ENCODE peak calls at places on chromosomes 13 and 19, in six cellular contexts. One of them, this sample, is unnamed.

GRCh38 chr13:73272831-73273230 is 214.0 kb downstream of the KLF5 start:
- DNase-seq in HCT116: no peak
- DNase-seq in tibial artery: no peak
- DNase-seq in breast epithelium: no peak
- DNase-seq in fibroblast of lung: no peak
- DNase-seq in iPS DF 6.9: no peak
- DNase-seq in this sample: no peak

GRCh38 chr13:64877176-64877575 is 2353.0 kb downstream of the PCDH9 start:
- DNase-seq in HCT116: no peak
- DNase-seq in tibial artery: no peak
- DNase-seq in breast epithelium: no peak
- DNase-seq in fibroblast of lung: no peak
- DNase-seq in iPS DF 6.9: no peak
- DNase-seq in this sample: peak

GRCh38 chr19:36915992-36916830 is at the start of the genes ZNF568 and ZNF829:
- DNase-seq in HCT116: no peak
- DNase-seq in tibial artery: peak
- DNase-seq in breast epithelium: peak
- DNase-seq in fibroblast of lung: peak
- DNase-seq in iPS DF 6.9: peak
- DNase-seq in this sample: peak

GRCh38 chr19:15025237-15025636 is 24.0 kb upstream of the CASP14 start:
- DNase-seq in HCT116: no peak
- DNase-seq in tibial artery: no peak
- DNase-seq in breast epithelium: no peak
- DNase-seq in fibroblast of lung: no peak
- DNase-seq in iPS DF 6.9: no peak
- DNase-seq in this sample: no peak

GRCh38 chr19:45973564-45974338 is at the start of gene NOVA2:
- DNase-seq in HCT116: peak
- DNase-seq in tibial artery: peak
- DNase-seq in breast epithelium: no peak
- DNase-seq in fibroblast of lung: peak
- DNase-seq in iPS DF 6.9: peak
- DNase-seq in this sample: no peak

GRCh38 chr19:6811906-6812305 is 39.4 kb downstream of the VAV1 start:
- DNase-seq in HCT116: peak
- DNase-seq in tibial artery: no peak
- DNase-seq in breast epithelium: no peak
- DNase-seq in fibroblast of lung: peak
- DNase-seq in iPS DF 6.9: no peak
- DNase-seq in this sample: no peak

GRCh38 chr13:48567521-48568331 is 34.8 kb upstream of the RCBTB2 start:
- DNase-seq in HCT116: no peak
- DNase-seq in tibial artery: no peak
- DNase-seq in breast epithelium: no peak
- DNase-seq in fibroblast of lung: peak
- DNase-seq in iPS DF 6.9: no peak
- DNase-seq in this sample: no peak

GRCh38 chr13:32320528-32320927 is 5.2 kb downstream of the BRCA2 start:
- DNase-seq in HCT116: no peak
- DNase-seq in tibial artery: no peak
- DNase-seq in breast epithelium: no peak
- DNase-seq in fibroblast of lung: no peak
- DNase-seq in iPS DF 6.9: no peak
- DNase-seq in this sample: no peak

GRCh38 chr13:85772379-85772778 is 26.8 kb downstream of the SLITRK6 start:
- DNase-seq in HCT116: no peak
- DNase-seq in tibial artery: no peak
- DNase-seq in breast epithelium: no peak
- DNase-seq in fibroblast of lung: peak
- DNase-seq in iPS DF 6.9: no peak
- DNase-seq in this sample: no peak

GRCh38 chr19:3509566-3509989 is 3.5 kb downstream of the FZR1 start:
- DNase-seq in HCT116: no peak
- DNase-seq in tibial artery: no peak
- DNase-seq in breast epithelium: no peak
- DNase-seq in fibroblast of lung: no peak
- DNase-seq in iPS DF 6.9: no peak
- DNase-seq in this sample: no peak

GRCh38 chr19:55526216-55527196 is 10.4 kb downstream of the SBK2 start:
- DNase-seq in HCT116: no peak
- DNase-seq in tibial artery: no peak
- DNase-seq in breast epithelium: peak
- DNase-seq in fibroblast of lung: peak
- DNase-seq in iPS DF 6.9: no peak
- DNase-seq in this sample: no peak

GRCh38 chr19:17309962-17310461 is 649 bp downstream of the DDA1 start:
- DNase-seq in HCT116: no peak
- DNase-seq in tibial artery: no peak
- DNase-seq in breast epithelium: no peak
- DNase-seq in fibroblast of lung: no peak
- DNase-seq in iPS DF 6.9: no peak
- DNase-seq in this sample: no peak

GRCh38 chr13:112764864-112765561 is 75.2 kb downstream of the ATP11A start:
- DNase-seq in HCT116: no peak
- DNase-seq in tibial artery: no peak
- DNase-seq in breast epithelium: no peak
- DNase-seq in fibroblast of lung: no peak
- DNase-seq in iPS DF 6.9: no peak
- DNase-seq in this sample: no peak

GRCh38 chr19:38676023-38676877 is 28.8 kb downstream of the ACTN4 start:
- DNase-seq in HCT116: no peak
- DNase-seq in tibial artery: no peak
- DNase-seq in breast epithelium: no peak
- DNase-seq in fibroblast of lung: peak
- DNase-seq in iPS DF 6.9: no peak
- DNase-seq in this sample: no peak

GRCh38 chr13:106098778-106099177 is 436.7 kb downstream of the EFNB2 start:
- DNase-seq in HCT116: no peak
- DNase-seq in tibial artery: no peak
- DNase-seq in breast epithelium: no peak
- DNase-seq in fibroblast of lung: no peak
- DNase-seq in iPS DF 6.9: no peak
- DNase-seq in this sample: no peak

GRCh38 chr19:42601811-42602443 is 7.2 kb upstream of the CEACAM8 start:
- DNase-seq in HCT116: no peak
- DNase-seq in tibial artery: no peak
- DNase-seq in breast epithelium: no peak
- DNase-seq in fibroblast of lung: peak
- DNase-seq in iPS DF 6.9: no peak
- DNase-seq in this sample: no peak

GRCh38 chr19:21604351-21604926 is 99.0 kb downstream of the ZNF429 start:
- DNase-seq in HCT116: no peak
- DNase-seq in tibial artery: no peak
- DNase-seq in breast epithelium: no peak
- DNase-seq in fibroblast of lung: peak
- DNase-seq in iPS DF 6.9: no peak
- DNase-seq in this sample: no peak

GRCh38 chr19:8321067-8321759 is at the start of the genes NDUFA7 and RPS28:
- DNase-seq in HCT116: peak
- DNase-seq in tibial artery: peak
- DNase-seq in breast epithelium: peak
- DNase-seq in fibroblast of lung: peak
- DNase-seq in iPS DF 6.9: peak
- DNase-seq in this sample: peak

GRCh38 chr19:40740747-40741146 is 9.5 kb downstream of the ACTMAP start:
- DNase-seq in HCT116: no peak
- DNase-seq in tibial artery: peak
- DNase-seq in breast epithelium: no peak
- DNase-seq in fibroblast of lung: peak
- DNase-seq in iPS DF 6.9: no peak
- DNase-seq in this sample: no peak

GRCh38 chr13:50310734-50311133 is 295.5 kb downstream of the KCNRG start:
- DNase-seq in HCT116: no peak
- DNase-seq in tibial artery: no peak
- DNase-seq in breast epithelium: no peak
- DNase-seq in fibroblast of lung: no peak
- DNase-seq in iPS DF 6.9: no peak
- DNase-seq in this sample: no peak

GRCh38 chr19:55113570-55114039 is 3.8 kb downstream of the PPP1R12C start:
- DNase-seq in HCT116: no peak
- DNase-seq in tibial artery: peak
- DNase-seq in breast epithelium: peak
- DNase-seq in fibroblast of lung: peak
- DNase-seq in iPS DF 6.9: no peak
- DNase-seq in this sample: peak

GRCh38 chr13:78382946-78383542 is 220.3 kb downstream of the POU4F1 start:
- DNase-seq in HCT116: no peak
- DNase-seq in tibial artery: no peak
- DNase-seq in breast epithelium: no peak
- DNase-seq in fibroblast of lung: peak
- DNase-seq in iPS DF 6.9: no peak
- DNase-seq in this sample: no peak

GRCh38 chr19:16078311-16078758 is 2.0 kb downstream of the TPM4 start:
- DNase-seq in HCT116: no peak
- DNase-seq in tibial artery: peak
- DNase-seq in breast epithelium: peak
- DNase-seq in fibroblast of lung: no peak
- DNase-seq in iPS DF 6.9: no peak
- DNase-seq in this sample: no peak

GRCh38 chr19:16358456-16358855 is 33.8 kb downstream of the KLF2 start:
- DNase-seq in HCT116: no peak
- DNase-seq in tibial artery: no peak
- DNase-seq in breast epithelium: no peak
- DNase-seq in fibroblast of lung: no peak
- DNase-seq in iPS DF 6.9: no peak
- DNase-seq in this sample: no peak

GRCh38 chr13:43431279-43431678 is 355.5 kb downstream of the ENOX1 start:
- DNase-seq in HCT116: no peak
- DNase-seq in tibial artery: no peak
- DNase-seq in breast epithelium: no peak
- DNase-seq in fibroblast of lung: peak
- DNase-seq in iPS DF 6.9: no peak
- DNase-seq in this sample: no peak

GRCh38 chr13:43425234-43425633 is 361.5 kb downstream of the ENOX1 start:
- DNase-seq in HCT116: no peak
- DNase-seq in tibial artery: no peak
- DNase-seq in breast epithelium: no peak
- DNase-seq in fibroblast of lung: no peak
- DNase-seq in iPS DF 6.9: peak
- DNase-seq in this sample: no peak

GRCh38 chr13:43426355-43426754 is 360.4 kb downstream of the ENOX1 start:
- DNase-seq in HCT116: no peak
- DNase-seq in tibial artery: no peak
- DNase-seq in breast epithelium: no peak
- DNase-seq in fibroblast of lung: peak
- DNase-seq in iPS DF 6.9: no peak
- DNase-seq in this sample: no peak

GRCh38 chr13:43432948-43433347 is 353.8 kb downstream of the ENOX1 start:
- DNase-seq in HCT116: no peak
- DNase-seq in tibial artery: no peak
- DNase-seq in breast epithelium: no peak
- DNase-seq in fibroblast of lung: peak
- DNase-seq in iPS DF 6.9: no peak
- DNase-seq in this sample: no peak

GRCh38 chr13:43428545-43429287 is 358.1 kb downstream of the ENOX1 start:
- DNase-seq in HCT116: no peak
- DNase-seq in tibial artery: no peak
- DNase-seq in breast epithelium: no peak
- DNase-seq in fibroblast of lung: no peak
- DNase-seq in iPS DF 6.9: no peak
- DNase-seq in this sample: no peak
- H3K27ac ChIP-seq in HCT116: no peak
- H3K27ac ChIP-seq in tibial artery: no peak
- H3K27ac ChIP-seq in breast epithelium: no peak
- H3K27ac ChIP-seq in fibroblast of lung: no peak
- H3K27ac ChIP-seq in iPS DF 6.9: no peak
- H3K27ac ChIP-seq in this sample: no peak

GRCh38 chr19:1668339-1669123 is 16.1 kb upstream of the TCF3 start:
- DNase-seq in HCT116: no peak
- DNase-seq in tibial artery: no peak
- DNase-seq in breast epithelium: no peak
- DNase-seq in fibroblast of lung: peak
- DNase-seq in iPS DF 6.9: no peak
- DNase-seq in this sample: no peak

GRCh38 chr19:1665565-1666047 is 13.2 kb upstream of the TCF3 start:
- DNase-seq in HCT116: no peak
- DNase-seq in tibial artery: no peak
- DNase-seq in breast epithelium: no peak
- DNase-seq in fibroblast of lung: no peak
- DNase-seq in iPS DF 6.9: no peak
- DNase-seq in this sample: no peak

GRCh38 chr19:1663854-1664253 is 11.4 kb upstream of the TCF3 start:
- DNase-seq in HCT116: no peak
- DNase-seq in tibial artery: no peak
- DNase-seq in breast epithelium: no peak
- DNase-seq in fibroblast of lung: no peak
- DNase-seq in iPS DF 6.9: no peak
- DNase-seq in this sample: no peak

GRCh38 chr19:1671716-1672037 is 19.3 kb upstream of the TCF3 start:
- DNase-seq in HCT116: no peak
- DNase-seq in tibial artery: no peak
- DNase-seq in breast epithelium: no peak
- DNase-seq in fibroblast of lung: no peak
- DNase-seq in iPS DF 6.9: no peak
- DNase-seq in this sample: no peak

DNA sequence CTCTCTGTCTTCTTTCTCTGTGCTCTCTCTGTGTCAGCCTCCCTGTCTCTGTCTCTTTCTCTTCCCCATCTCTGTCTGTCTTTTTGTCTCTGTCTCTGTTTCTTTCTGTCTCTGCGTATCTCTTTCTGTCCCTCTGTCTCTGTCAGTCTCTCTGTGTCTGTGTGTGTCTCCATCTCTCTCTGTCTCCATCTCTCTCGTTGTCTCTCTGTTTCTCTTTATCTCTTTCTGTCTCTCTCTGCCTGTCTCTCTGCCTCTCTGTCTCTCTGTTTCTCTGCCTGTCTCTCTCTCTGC is 15.6 kb upstream of the TCF3 start:
- DNase-seq in HCT116: no peak
- DNase-seq in tibial artery: no peak
- DNase-seq in breast epithelium: no peak
- DNase-seq in fibroblast of lung: no peak
- DNase-seq in iPS DF 6.9: no peak
- DNase-seq in this sample: no peak
- H3K27ac ChIP-seq in HCT116: no peak
- H3K27ac ChIP-seq in tibial artery: no peak
- H3K27ac ChIP-seq in breast epithelium: no peak
- H3K27ac ChIP-seq in fibroblast of lung: no peak
- H3K27ac ChIP-seq in iPS DF 6.9: no peak
- H3K27ac ChIP-seq in this sample: no peak

DNA sequence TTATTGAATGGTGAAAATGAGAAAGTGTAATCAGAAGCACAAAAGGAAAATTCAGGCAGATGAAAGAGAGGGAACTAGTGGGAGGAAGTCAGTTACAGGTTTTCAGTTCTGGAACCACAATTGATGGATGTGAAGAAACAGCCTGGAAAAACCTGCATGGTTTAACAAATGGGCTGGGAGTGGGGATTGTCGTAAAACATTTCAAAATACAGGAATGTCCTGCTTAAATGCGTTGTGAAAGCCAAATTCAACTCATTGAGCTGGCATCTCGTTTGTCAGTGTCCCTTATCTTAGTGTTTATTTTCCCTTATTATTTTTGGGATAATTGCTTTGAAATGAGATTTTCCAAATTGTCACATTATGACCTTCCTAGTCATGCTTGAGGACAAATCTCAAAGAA is 106.5 kb upstream of the RFC3 start:
- DNase-seq in HCT116: no peak
- DNase-seq in tibial artery: no peak
- DNase-seq in breast epithelium: no peak
- DNase-seq in fibroblast of lung: no peak
- DNase-seq in iPS DF 6.9: no peak
- DNase-seq in this sample: no peak
- H3K27ac ChIP-seq in HCT116: no peak
- H3K27ac ChIP-seq in tibial artery: no peak
- H3K27ac ChIP-seq in breast epithelium: no peak
- H3K27ac ChIP-seq in fibroblast of lung: no peak
- H3K27ac ChIP-seq in iPS DF 6.9: no peak
- H3K27ac ChIP-seq in this sample: no peak

GRCh38 chr13:55761986-55762385 is 1378.7 kb upstream of the PRR20A start:
- DNase-seq in HCT116: no peak
- DNase-seq in tibial artery: no peak
- DNase-seq in breast epithelium: no peak
- DNase-seq in fibroblast of lung: no peak
- DNase-seq in iPS DF 6.9: no peak
- DNase-seq in this sample: no peak
- H3K27ac ChIP-seq in HCT116: no peak
- H3K27ac ChIP-seq in tibial artery: no peak
- H3K27ac ChIP-seq in breast epithelium: no peak
- H3K27ac ChIP-seq in fibroblast of lung: no peak
- H3K27ac ChIP-seq in iPS DF 6.9: no peak
- H3K27ac ChIP-seq in this sample: no peak